ENCODE peak calls at places on chromosomes 16 and 17, in nine cellular contexts. P is RPMI8226; T is nucleus accumbens; I is lung microvascular endothelial cell; H is anterior cingulate cortex; G is lower leg skin; S is HFFc6; V is ELR; U is activated CD8-positive, alpha-beta memory T cell treated with anti-CD3 and anti-CD28 coated beads, Interleukin-2, amount 50 U/mL, for 48 hours. D is an unnamed sample.

GRCh38 chr17:79616801-79617200 is 6.0 kb upstream of the RBFOX3 start:
- DNase-seq in V (no peak), T (no peak), P (no peak), I (no peak), G (no peak), H (no peak), U (no peak), S (no peak), D (peak)

GRCh38 chr17:81419333-81419885 is 24.2 kb downstream of the BAHCC1 start:
- DNase-seq in P (no peak), G (peak), H (peak), S (peak), U (no peak), I (peak), T (peak), V (peak), D (peak)

GRCh38 chr17:36149296-36149820 is 27.1 kb downstream of the TBC1D3B start:
- DNase-seq in S (peak), P (no peak), I (no peak), U (no peak), V (peak), H (no peak), T (no peak), G (peak), D (peak)

GRCh38 chr17:6231886-6232767 is 161.9 kb downstream of the WSCD1 start:
- DNase-seq in S (peak), G (peak), P (peak), T (no peak), U (peak), V (peak), H (no peak), I (no peak), D (no peak)

GRCh38 chr17:32116937-32117336 is 25.4 kb upstream of the RHOT1 start:
- DNase-seq in H (no peak), V (no peak), S (no peak), U (no peak), P (no peak), I (no peak), T (no peak), G (no peak), D (no peak)

GRCh38 chr16:71432906-71433305 is 8.9 kb downstream of the TLE7 start:
- DNase-seq in U (no peak), V (no peak), I (no peak), T (no peak), P (no peak), S (no peak), G (peak), H (no peak), D (no peak)

GRCh38 chr16:57264950-57265371 is 19.5 kb downstream of the PLLP start:
- DNase-seq in P (no peak), I (no peak), U (no peak), G (no peak), H (no peak), S (no peak), T (no peak), V (no peak), D (no peak)

GRCh38 chr17:17565471-17566365 is 25.8 kb downstream of the PEMT start:
- DNase-seq in I (no peak), V (no peak), H (no peak), U (no peak), G (no peak), P (no peak), T (no peak), S (no peak), D (no peak)

GRCh38 chr17:64741038-64741641 is 79.0 kb upstream of the SMURF2 start:
- DNase-seq in V (peak), G (peak), U (peak), H (no peak), T (peak), S (peak), I (peak), P (peak), D (no peak)

D was measured in aorta.